ENCODE peak calls at places on chromosomes 7 and 10, in six cellular contexts. E, Y, K, G, M and V are unnamed samples.

GRCh38 chr10:43361532-43362190 is 9.8 kb upstream of the FXYD4 start:
- DNase-seq in Y (no peak), G (no peak), K (no peak), M (no peak), E (no peak), V (no peak)

GRCh38 chr10:6507311-6507710 is 72.8 kb downstream of the PRKCQ start:
- DNase-seq in G (no peak), E (no peak), K (no peak), Y (no peak), M (no peak), V (peak)

GRCh38 chr10:30037620-30038336 is 21.6 kb downstream of the JCAD start:
- DNase-seq in M (no peak), G (no peak), K (no peak), E (no peak), Y (no peak), V (no peak)

GRCh38 chr7:7920056-7920455 is 48.5 kb upstream of the GLCCI1 start:
- DNase-seq in M (no peak), K (no peak), Y (no peak), E (no peak), G (no peak), V (no peak)

GRCh38 chr7:106425017-106425719 is 140.4 kb upstream of the NAMPT start:
- DNase-seq in G (peak), K (no peak), Y (peak), M (no peak), E (no peak), V (peak)

GRCh38 chr7:112970771-112971170 is 115.9 kb downstream of the GPR85 start:
- DNase-seq in Y (no peak), E (no peak), M (no peak), K (no peak), G (no peak), V (no peak)

GRCh38 chr10:44180321-44181154 is 204.4 kb downstream of the CXCL12 start:
- DNase-seq in K (peak), Y (peak), G (no peak), M (no peak), E (no peak), V (no peak)

GRCh38 chr10:43282881-43283280 is 16.0 kb upstream of the RASGEF1A start:
- DNase-seq in K (peak), M (no peak), Y (peak), E (no peak), G (no peak), V (no peak)

GRCh38 chr7:44073664-44074348 is 8.4 kb upstream of the PGAM2 start:
- DNase-seq in G (peak), M (no peak), K (peak), Y (no peak), E (no peak), V (no peak)

GRCh38 chr10:89115876-89116627 is 91.1 kb downstream of the CH25H start:
- DNase-seq in G (no peak), Y (peak), M (no peak), E (no peak), K (no peak), V (no peak)

GRCh38 chr7:66377045-66377444 is 171.9 kb downstream of the TPST1 start:
- DNase-seq in M (no peak), Y (no peak), G (no peak), E (no peak), K (no peak), V (no peak)

GRCh38 chr10:23870612-23871011 is 338.3 kb upstream of the KIAA1217 start:
- DNase-seq in Y (no peak), G (no peak), K (no peak), M (no peak), E (no peak), V (no peak)

GRCh38 chr10:105506258-105506657 is 865.2 kb downstream of the SORCS3 start:
- DNase-seq in Y (no peak), E (no peak), K (no peak), M (no peak), G (no peak), V (no peak)

GRCh38 chr7:12296051-12296570 is 85.0 kb downstream of the TMEM106B start:
- DNase-seq in Y (no peak), E (no peak), M (no peak), K (no peak), G (no peak), V (no peak)

GRCh38 chr10:16381083-16381482 is 55.7 kb upstream of the PTER start:
- DNase-seq in E (no peak), Y (no peak), K (no peak), G (no peak), M (no peak), V (peak)

GRCh38 chr7:133135451-133135850 is 53.6 kb upstream of the CHCHD3 start:
- DNase-seq in G (no peak), K (no peak), M (no peak), Y (peak), E (no peak), V (no peak)

GRCh38 chr10:132924046-132924952 is 18.1 kb downstream of the CFAP46 start:
- DNase-seq in E (no peak), G (no peak), Y (no peak), K (no peak), M (no peak), V (no peak)

GRCh38 chr7:125491137-125491536 is 561.5 kb upstream of the POT1 start:
- DNase-seq in K (no peak), M (no peak), G (no peak), Y (no peak), E (no peak), V (no peak)

GRCh38 chr10:3786295-3786981 is 1.4 kb upstream of the KLF6 start:
- DNase-seq in M (no peak), G (no peak), Y (peak), K (peak), E (no peak), V (no peak)

GRCh38 chr7:116230191-116231005 is 20.1 kb downstream of the TES start:
- DNase-seq in M (no peak), E (no peak), G (no peak), K (no peak), Y (peak), V (no peak)

GRCh38 chr7:50610521-50611277 is 45.5 kb upstream of the DDC start:
- DNase-seq in G (no peak), M (no peak), Y (peak), K (no peak), E (no peak), V (no peak)

GRCh38 chr7:69534461-69535041 is 63.7 kb upstream of the AUTS2 start:
- DNase-seq in Y (no peak), G (no peak), M (no peak), E (no peak), K (peak), V (no peak)

GRCh38 chr10:126497672-126498071 is 109.4 kb upstream of the ADAM12 start:
- DNase-seq in G (no peak), K (no peak), Y (no peak), M (no peak), E (no peak), V (no peak)

GRCh38 chr10:113922787-113923570 is 68.5 kb downstream of the NHLRC2 start:
- DNase-seq in M (no peak), K (peak), G (no peak), E (no peak), Y (no peak), V (no peak)

GRCh38 chr10:8133146-8133545 is 78.7 kb downstream of the GATA3 start:
- DNase-seq in G (peak), E (no peak), M (no peak), K (no peak), Y (no peak), V (peak)

GRCh38 chr10:1406172-1406975 is 331.0 kb downstream of the ADARB2 start:
- DNase-seq in M (no peak), G (no peak), K (no peak), Y (no peak), E (no peak), V (no peak)

GRCh38 chr7:74275401-74275881 is 13.8 kb upstream of the CLIP2 start:
- DNase-seq in M (no peak), Y (no peak), K (peak), G (no peak), E (no peak), V (no peak)

GRCh38 chr7:136637826-136638225 is 230.6 kb upstream of the CHRM2 start:
- DNase-seq in Y (no peak), M (no peak), K (no peak), G (no peak), E (no peak), V (no peak)

GRCh38 chr7:50342616-50343114 is 38.1 kb downstream of the IKZF1 start:
- DNase-seq in G (no peak), K (no peak), M (no peak), Y (peak), E (no peak), V (no peak)

GRCh38 chr10:132506711-132507466 is 30.7 kb upstream of the INPP5A start:
- DNase-seq in G (no peak), M (no peak), K (no peak), E (no peak), Y (peak), V (no peak)

GRCh38 chr7:27686315-27686714 is 23.6 kb upstream of the HIBADH start:
- DNase-seq in G (no peak), Y (peak), M (no peak), E (no peak), K (no peak), V (no peak)

GRCh38 chr10:114957673-114958072 is 19.7 kb downstream of the TRUB1 start:
- DNase-seq in G (no peak), K (no peak), M (no peak), E (no peak), Y (peak), V (no peak)